ENCODE peak calls at places on chromosome 7, in eight cellular contexts. One of them, this sample, is unnamed.
A peak's percentile ranks its signal among the peaks of the same experiment; 100 is the strongest.

GRCh38 chr7:134461921-134462320 is 3.0 kb upstream of the AKR1B1 start:
- DNase-seq in progenitor cell of endocrine pancreas: no peak
- DNase-seq in brain microvascular endothelial cell: no peak
- DNase-seq in foreskin fibroblast: no peak
- DNase-seq in A549: no peak
- DNase-seq in GM10248: no peak
- DNase-seq in RWPE1: no peak
- DNase-seq in endothelial cell: no peak
- DNase-seq in this sample: no peak

GRCh38 chr7:77888998-77889397 is 90.4 kb downstream of the PHTF2 start:
- DNase-seq in GM10248: no peak
- DNase-seq in progenitor cell of endocrine pancreas: no peak
- DNase-seq in foreskin fibroblast: no peak
- DNase-seq in RWPE1: no peak
- DNase-seq in A549: no peak
- DNase-seq in brain microvascular endothelial cell: no peak
- DNase-seq in endothelial cell: no peak
- DNase-seq in this sample: no peak

GRCh38 chr7:151699147-151699546 is 177.8 kb downstream of the PRKAG2 start:
- DNase-seq in foreskin fibroblast: peak; percentile 47
- DNase-seq in progenitor cell of endocrine pancreas: no peak
- DNase-seq in endothelial cell: no peak
- DNase-seq in brain microvascular endothelial cell: peak; percentile 99
- DNase-seq in A549: peak; percentile 72
- DNase-seq in RWPE1: no peak
- DNase-seq in GM10248: no peak
- DNase-seq in this sample: no peak

GRCh38 chr7:19677201-19677600 is 31.6 kb downstream of the POLR1F start:
- DNase-seq in endothelial cell: no peak
- DNase-seq in brain microvascular endothelial cell: no peak
- DNase-seq in foreskin fibroblast: no peak
- DNase-seq in RWPE1: no peak
- DNase-seq in progenitor cell of endocrine pancreas: no peak
- DNase-seq in A549: no peak
- DNase-seq in GM10248: no peak
- DNase-seq in this sample: no peak

GRCh38 chr7:159007308-159008054 is 137.2 kb downstream of the VIPR2 start:
- DNase-seq in endothelial cell: no peak
- DNase-seq in brain microvascular endothelial cell: no peak
- DNase-seq in GM10248: no peak
- DNase-seq in RWPE1: no peak
- DNase-seq in A549: no peak
- DNase-seq in foreskin fibroblast: no peak
- DNase-seq in progenitor cell of endocrine pancreas: no peak
- DNase-seq in this sample: no peak

GRCh38 chr7:111736475-111736874 is 174.2 kb upstream of the IMMP2L start:
- DNase-seq in endothelial cell: no peak
- DNase-seq in foreskin fibroblast: no peak
- DNase-seq in RWPE1: no peak
- DNase-seq in A549: no peak
- DNase-seq in brain microvascular endothelial cell: no peak
- DNase-seq in GM10248: no peak
- DNase-seq in progenitor cell of endocrine pancreas: no peak
- DNase-seq in this sample: no peak

GRCh38 chr7:100801833-100802568 is 25.3 kb downstream of the EPHB4 start:
- DNase-seq in brain microvascular endothelial cell: peak; percentile 26
- DNase-seq in foreskin fibroblast: peak; percentile 94
- DNase-seq in GM10248: peak; percentile 17
- DNase-seq in endothelial cell: no peak
- DNase-seq in A549: peak; percentile 89
- DNase-seq in RWPE1: peak; percentile 99
- DNase-seq in progenitor cell of endocrine pancreas: peak; percentile 34
- DNase-seq in this sample: no peak

GRCh38 chr7:16657656-16658279 is 11.8 kb downstream of the BZW2 start:
- DNase-seq in GM10248: no peak
- DNase-seq in A549: peak; percentile 77
- DNase-seq in brain microvascular endothelial cell: peak; percentile 81
- DNase-seq in foreskin fibroblast: peak; percentile 92
- DNase-seq in endothelial cell: peak; percentile 27
- DNase-seq in progenitor cell of endocrine pancreas: no peak
- DNase-seq in RWPE1: peak; percentile 53
- DNase-seq in this sample: no peak

GRCh38 chr7:37484460-37485063 is 35.9 kb upstream of the ELMO1 start:
- DNase-seq in RWPE1: no peak
- DNase-seq in progenitor cell of endocrine pancreas: no peak
- DNase-seq in endothelial cell: no peak
- DNase-seq in A549: no peak
- DNase-seq in GM10248: no peak
- DNase-seq in brain microvascular endothelial cell: no peak
- DNase-seq in foreskin fibroblast: no peak
- DNase-seq in this sample: no peak

GRCh38 chr7:135161669-135162068 is 8.8 kb downstream of the CYREN start:
- DNase-seq in endothelial cell: no peak
- DNase-seq in brain microvascular endothelial cell: no peak
- DNase-seq in GM10248: no peak
- DNase-seq in A549: no peak
- DNase-seq in foreskin fibroblast: no peak
- DNase-seq in RWPE1: no peak
- DNase-seq in progenitor cell of endocrine pancreas: no peak
- DNase-seq in this sample: no peak

GRCh38 chr7:144784943-144785342 is 50.9 kb downstream of the TPK1 start:
- DNase-seq in GM10248: no peak
- DNase-seq in A549: no peak
- DNase-seq in foreskin fibroblast: no peak
- DNase-seq in RWPE1: no peak
- DNase-seq in brain microvascular endothelial cell: peak; percentile 66
- DNase-seq in progenitor cell of endocrine pancreas: no peak
- DNase-seq in endothelial cell: no peak
- DNase-seq in this sample: no peak

GRCh38 chr7:100604976-100605911 is 3.1 kb downstream of the PCOLCE start:
- DNase-seq in GM10248: no peak
- DNase-seq in endothelial cell: peak; percentile 45
- DNase-seq in RWPE1: peak; percentile 13
- DNase-seq in foreskin fibroblast: no peak
- DNase-seq in A549: peak; percentile 48
- DNase-seq in brain microvascular endothelial cell: no peak
- DNase-seq in progenitor cell of endocrine pancreas: no peak
- DNase-seq in this sample: no peak

GRCh38 chr7:69847921-69848612 is 249.8 kb downstream of the AUTS2 start:
- DNase-seq in progenitor cell of endocrine pancreas: no peak
- DNase-seq in A549: no peak
- DNase-seq in endothelial cell: no peak
- DNase-seq in RWPE1: no peak
- DNase-seq in foreskin fibroblast: no peak
- DNase-seq in brain microvascular endothelial cell: no peak
- DNase-seq in GM10248: no peak
- DNase-seq in this sample: no peak

GRCh38 chr7:151245360-151246160 is 2.9 kb downstream of the SMARCD3 start:
- DNase-seq in RWPE1: no peak
- DNase-seq in endothelial cell: peak; percentile 71
- DNase-seq in GM10248: peak; percentile 88
- DNase-seq in A549: no peak
- DNase-seq in brain microvascular endothelial cell: no peak
- DNase-seq in foreskin fibroblast: no peak
- DNase-seq in progenitor cell of endocrine pancreas: peak; percentile 63
- DNase-seq in this sample: peak; percentile 92

GRCh38 chr7:5435291-5436002 is 11.8 kb upstream of the TNRC18 start:
- DNase-seq in foreskin fibroblast: no peak
- DNase-seq in A549: no peak
- DNase-seq in GM10248: peak; percentile 70
- DNase-seq in endothelial cell: no peak
- DNase-seq in brain microvascular endothelial cell: no peak
- DNase-seq in RWPE1: no peak
- DNase-seq in progenitor cell of endocrine pancreas: no peak
- DNase-seq in this sample: peak; percentile 56

GRCh38 chr7:35035511-35035921 is 1.8 kb downstream of the DPY19L1 start:
- DNase-seq in GM10248: peak; percentile 26
- DNase-seq in brain microvascular endothelial cell: peak; percentile 44
- DNase-seq in RWPE1: peak; percentile 39
- DNase-seq in A549: peak; percentile 75
- DNase-seq in foreskin fibroblast: no peak
- DNase-seq in progenitor cell of endocrine pancreas: no peak
- DNase-seq in endothelial cell: no peak
- DNase-seq in this sample: peak; percentile 63
- TF ChIP-seq CTCF in GM10248: peak; percentile 41
- TF ChIP-seq CTCF in brain microvascular endothelial cell: peak; percentile 25
- TF ChIP-seq CTCF in RWPE1: peak; percentile 39
- TF ChIP-seq CTCF in A549: peak; percentile 54
- TF ChIP-seq CTCF in foreskin fibroblast: no peak
- TF ChIP-seq CTCF in progenitor cell of endocrine pancreas: no peak
- TF ChIP-seq CTCF in endothelial cell: no peak
- TF ChIP-seq CTCF in this sample: peak; percentile 27

GRCh38 chr7:73570977-73571376 is 7.4 kb downstream of the TBL2 start:
- DNase-seq in endothelial cell: no peak
- DNase-seq in progenitor cell of endocrine pancreas: no peak
- DNase-seq in foreskin fibroblast: no peak
- DNase-seq in GM10248: no peak
- DNase-seq in A549: no peak
- DNase-seq in RWPE1: no peak
- DNase-seq in brain microvascular endothelial cell: no peak
- DNase-seq in this sample: no peak

GRCh38 chr7:73570521-73570920 is 7.9 kb downstream of the TBL2 start:
- DNase-seq in RWPE1: no peak
- DNase-seq in brain microvascular endothelial cell: no peak
- DNase-seq in progenitor cell of endocrine pancreas: no peak
- DNase-seq in endothelial cell: no peak
- DNase-seq in GM10248: no peak
- DNase-seq in A549: no peak
- DNase-seq in foreskin fibroblast: no peak
- DNase-seq in this sample: no peak

GRCh38 chr7:73567140-73567539 is 9.7 kb upstream of the BCL7B start:
- DNase-seq in RWPE1: no peak
- DNase-seq in endothelial cell: no peak
- DNase-seq in foreskin fibroblast: no peak
- DNase-seq in GM10248: no peak
- DNase-seq in progenitor cell of endocrine pancreas: no peak
- DNase-seq in brain microvascular endothelial cell: no peak
- DNase-seq in A549: no peak
- DNase-seq in this sample: no peak

GRCh38 chr7:73567701-73568685 is 10.4 kb downstream of the TBL2 start:
- DNase-seq in foreskin fibroblast: no peak
- DNase-seq in GM10248: no peak
- DNase-seq in progenitor cell of endocrine pancreas: no peak
- DNase-seq in brain microvascular endothelial cell: no peak
- DNase-seq in endothelial cell: no peak
- DNase-seq in RWPE1: no peak
- DNase-seq in A549: no peak
- DNase-seq in this sample: no peak

GRCh38 chr7:73569042-73569608 is 9.3 kb downstream of the TBL2 start:
- DNase-seq in RWPE1: no peak
- DNase-seq in GM10248: no peak
- DNase-seq in A549: no peak
- DNase-seq in brain microvascular endothelial cell: no peak
- DNase-seq in endothelial cell: no peak
- DNase-seq in progenitor cell of endocrine pancreas: no peak
- DNase-seq in foreskin fibroblast: no peak
- DNase-seq in this sample: no peak
- TF ChIP-seq CTCF in RWPE1: no peak
- TF ChIP-seq CTCF in GM10248: no peak
- TF ChIP-seq CTCF in A549: no peak
- TF ChIP-seq CTCF in brain microvascular endothelial cell: no peak
- TF ChIP-seq CTCF in endothelial cell: no peak
- TF ChIP-seq CTCF in progenitor cell of endocrine pancreas: no peak
- TF ChIP-seq CTCF in foreskin fibroblast: no peak
- TF ChIP-seq CTCF in this sample: no peak

GRCh38 chr7:47488205-47488968 is 93.5 kb downstream of the TNS3 start:
- DNase-seq in RWPE1: no peak
- DNase-seq in GM10248: no peak
- DNase-seq in endothelial cell: no peak
- DNase-seq in brain microvascular endothelial cell: no peak
- DNase-seq in A549: no peak
- DNase-seq in progenitor cell of endocrine pancreas: no peak
- DNase-seq in foreskin fibroblast: no peak
- DNase-seq in this sample: no peak

GRCh38 chr7:47483604-47484273 is 98.2 kb downstream of the TNS3 start:
- DNase-seq in A549: no peak
- DNase-seq in foreskin fibroblast: no peak
- DNase-seq in GM10248: no peak
- DNase-seq in RWPE1: no peak
- DNase-seq in progenitor cell of endocrine pancreas: no peak
- DNase-seq in brain microvascular endothelial cell: no peak
- DNase-seq in endothelial cell: peak; percentile 27
- DNase-seq in this sample: no peak

GRCh38 chr7:47484923-47485639 is 96.8 kb downstream of the TNS3 start:
- DNase-seq in foreskin fibroblast: peak; percentile 53
- DNase-seq in A549: no peak
- DNase-seq in RWPE1: no peak
- DNase-seq in brain microvascular endothelial cell: no peak
- DNase-seq in progenitor cell of endocrine pancreas: no peak
- DNase-seq in GM10248: no peak
- DNase-seq in endothelial cell: no peak
- DNase-seq in this sample: no peak

GRCh38 chr7:47484457-47484856 is 97.5 kb downstream of the TNS3 start:
- DNase-seq in brain microvascular endothelial cell: no peak
- DNase-seq in A549: no peak
- DNase-seq in foreskin fibroblast: no peak
- DNase-seq in endothelial cell: no peak
- DNase-seq in progenitor cell of endocrine pancreas: no peak
- DNase-seq in GM10248: no peak
- DNase-seq in RWPE1: no peak
- DNase-seq in this sample: no peak

DNA sequence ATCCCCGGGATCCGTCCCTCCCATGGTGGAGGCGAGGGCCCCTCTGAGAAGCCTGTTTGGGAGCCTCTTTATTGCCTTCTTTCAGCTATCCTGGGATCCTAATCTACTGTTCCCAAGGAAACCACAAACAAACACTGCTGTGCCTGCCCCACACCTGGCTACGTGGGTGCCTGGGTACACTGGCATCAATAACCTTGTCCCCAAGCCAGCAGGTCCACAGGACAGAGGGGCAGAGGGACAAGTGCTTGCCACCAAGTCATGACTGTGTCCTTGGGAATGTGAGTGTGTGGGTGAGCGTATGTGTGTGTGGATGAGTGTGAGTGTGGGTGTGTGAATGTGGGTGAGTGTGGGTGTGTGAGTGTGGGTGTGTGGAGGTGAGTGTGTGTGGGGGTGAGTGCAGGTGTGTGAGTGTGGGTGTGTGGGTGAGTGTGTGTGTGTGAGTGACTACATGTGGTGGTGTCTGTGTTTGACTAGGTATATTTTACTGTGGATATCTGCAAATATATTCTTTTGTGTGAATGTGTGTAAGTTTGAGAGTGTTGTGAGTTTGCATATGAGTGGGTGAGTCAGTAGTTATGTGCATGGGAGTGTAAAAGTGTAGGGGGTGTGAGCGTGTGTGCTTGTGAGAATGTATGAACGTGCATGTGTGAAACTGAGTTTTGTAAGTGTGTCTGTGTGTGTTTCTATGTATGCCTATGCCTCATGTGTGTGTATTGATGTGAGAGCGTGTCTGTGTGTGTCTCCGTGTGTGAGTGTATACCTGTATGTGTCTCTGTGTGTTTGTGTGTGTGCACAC is 96.1 kb downstream of the TNS3 start:
- DNase-seq in foreskin fibroblast: no peak
- DNase-seq in RWPE1: no peak
- DNase-seq in endothelial cell: no peak
- DNase-seq in A549: peak; percentile 42
- DNase-seq in brain microvascular endothelial cell: no peak
- DNase-seq in progenitor cell of endocrine pancreas: no peak
- DNase-seq in GM10248: no peak
- DNase-seq in this sample: no peak
- TF ChIP-seq CTCF in foreskin fibroblast: no peak
- TF ChIP-seq CTCF in RWPE1: no peak
- TF ChIP-seq CTCF in endothelial cell: no peak
- TF ChIP-seq CTCF in A549: no peak
- TF ChIP-seq CTCF in brain microvascular endothelial cell: no peak
- TF ChIP-seq CTCF in progenitor cell of endocrine pancreas: no peak
- TF ChIP-seq CTCF in GM10248: no peak
- TF ChIP-seq CTCF in this sample: no peak

GRCh38 chr7:55133630-55134392 is 115.0 kb downstream of the EGFR start:
- DNase-seq in endothelial cell: no peak
- DNase-seq in GM10248: no peak
- DNase-seq in foreskin fibroblast: peak; percentile 97
- DNase-seq in A549: peak; percentile 86
- DNase-seq in progenitor cell of endocrine pancreas: no peak
- DNase-seq in RWPE1: peak; percentile 80
- DNase-seq in brain microvascular endothelial cell: peak; percentile 99
- DNase-seq in this sample: no peak
- TF ChIP-seq CTCF in endothelial cell: no peak
- TF ChIP-seq CTCF in GM10248: no peak
- TF ChIP-seq CTCF in foreskin fibroblast: peak; percentile 14
- TF ChIP-seq CTCF in A549: peak; percentile 13
- TF ChIP-seq CTCF in progenitor cell of endocrine pancreas: no peak
- TF ChIP-seq CTCF in RWPE1: no peak
- TF ChIP-seq CTCF in brain microvascular endothelial cell: peak; percentile 31
- TF ChIP-seq CTCF in this sample: no peak